ENCODE peak calls at places on chromosomes 3 and 15, in nine cellular contexts. T, I, E, K, A, R, W, N and Z are unnamed samples.
A peak's percentile ranks its signal among the peaks of the same experiment; 100 is the strongest.

GRCh38 chr3:46716461-46717441 is 918 bp downstream of the PRSS50 start:
- DNase-seq in E (no peak), R (no peak), I (peak; percentile 45), W (no peak), N (no peak), A (peak; percentile 21), T (no peak), K (no peak), Z (no peak)

GRCh38 chr15:52733696-52734255 is 54.6 kb upstream of the ATOSA start:
- DNase-seq in W (no peak), T (no peak), R (no peak), A (no peak), I (peak; percentile 49), E (no peak), K (no peak), N (no peak), Z (no peak)

GRCh38 chr3:4633078-4634004 is 140.2 kb downstream of the ITPR1 start:
- DNase-seq in N (peak; percentile 79), W (no peak), E (peak; percentile 72), A (no peak), K (peak; percentile 73), I (no peak), R (no peak), T (no peak), Z (peak; percentile 57)

GRCh38 chr3:36786921-36787890 is 22.9 kb upstream of the DCLK3 start:
- DNase-seq in N (no peak), E (no peak), R (no peak), A (no peak), K (no peak), T (no peak), W (peak; percentile 21), I (no peak), Z (no peak)

GRCh38 chr15:59279023-59279422 is 72.4 kb downstream of the LDHAL6B start:
- DNase-seq in T (no peak), W (no peak), R (no peak), A (no peak), K (no peak), I (no peak), E (no peak), N (no peak), Z (no peak)

GRCh38 chr3:45987368-45988099 is 8.1 kb downstream of the FYCO1 start:
- DNase-seq in A (peak; percentile 48), K (no peak), E (peak; percentile 82), N (no peak), T (peak; percentile 64), W (no peak), R (no peak), I (no peak), Z (no peak)

GRCh38 chr15:57732526-57733331 is 26.2 kb downstream of the POLR2M start:
- DNase-seq in W (peak; percentile 28), N (peak; percentile 89), A (peak; percentile 64), T (no peak), E (peak; percentile 50), K (peak; percentile 69), R (no peak), I (peak; percentile 87), Z (peak; percentile 52)

GRCh38 chr3:15359677-15360397 is 27.5 kb upstream of the SH3BP5 start:
- DNase-seq in E (no peak), T (no peak), I (no peak), N (no peak), K (no peak), A (no peak), W (no peak), R (no peak), Z (no peak)

GRCh38 chr3:86958534-86958933 is 32.4 kb downstream of the VGLL3 start:
- DNase-seq in W (no peak), T (no peak), R (no peak), K (no peak), E (peak; percentile 89), I (no peak), A (no peak), N (peak; percentile 26), Z (no peak)

GRCh38 chr15:38559908-38560307 is 4.7 kb downstream of the RASGRP1 start:
- DNase-seq in I (no peak), E (no peak), R (no peak), N (no peak), K (no peak), T (no peak), A (no peak), W (no peak), Z (no peak)

GRCh38 chr15:51234181-51234927 is 104.0 kb downstream of the CYP19A1 start:
- DNase-seq in I (no peak), R (no peak), W (no peak), K (no peak), E (no peak), T (no peak), N (peak; percentile 21), A (no peak), Z (no peak)
- H3K27ac ChIP-seq in I (no peak overlapping the region), R (no peak overlapping the region), W (no peak overlapping the region), K (no peak overlapping the region), E (no peak overlapping the region), T (no peak overlapping the region), N (no peak overlapping the region), A (no peak overlapping the region), Z (no peak overlapping the region)

GRCh38 chr15:35320158-35320780 is 225.7 kb downstream of the DPH6 start:
- DNase-seq in I (no peak), N (no peak), K (no peak), A (no peak), E (no peak), R (no peak), W (no peak), T (no peak), Z (no peak)
- H3K27ac ChIP-seq in I (no peak overlapping the region), N (no peak overlapping the region), K (no peak overlapping the region), A (no peak overlapping the region), E (no peak overlapping the region), R (no peak overlapping the region), W (no peak overlapping the region), T (no peak overlapping the region), Z (no peak overlapping the region)

DNA sequence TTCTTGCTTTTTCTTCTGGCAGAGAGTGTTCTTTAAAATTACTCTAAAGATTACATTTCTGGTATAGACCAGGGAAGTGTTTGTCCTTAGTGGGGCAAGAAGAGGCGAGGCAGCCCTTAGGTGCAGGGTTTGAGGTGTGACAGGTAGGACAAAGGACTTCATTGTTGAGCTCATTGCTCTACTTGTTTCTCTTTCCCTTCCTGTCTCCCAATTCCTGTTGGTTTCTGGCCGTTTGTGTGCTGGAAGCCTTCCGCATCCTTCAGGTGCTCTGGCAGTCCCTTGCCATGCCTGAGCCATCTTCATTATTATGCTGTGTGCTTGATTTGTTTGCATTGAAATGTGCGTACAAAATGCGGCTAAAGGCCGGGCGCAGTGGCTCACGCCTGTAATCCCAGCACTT is 85.1 kb downstream of the CCK start:
- DNase-seq in N (no peak), I (no peak), T (no peak), W (no peak), A (no peak), K (no peak), E (no peak), R (no peak), Z (no peak)
- H3K27ac ChIP-seq in N (peak overlapping the region; percentile 48), I (no peak overlapping the region), T (no peak overlapping the region), W (peak overlapping the region; percentile 18), A (no peak overlapping the region), K (peak overlapping the region; percentile 91), E (no peak overlapping the region), R (no peak overlapping the region), Z (no peak overlapping the region)

DNA sequence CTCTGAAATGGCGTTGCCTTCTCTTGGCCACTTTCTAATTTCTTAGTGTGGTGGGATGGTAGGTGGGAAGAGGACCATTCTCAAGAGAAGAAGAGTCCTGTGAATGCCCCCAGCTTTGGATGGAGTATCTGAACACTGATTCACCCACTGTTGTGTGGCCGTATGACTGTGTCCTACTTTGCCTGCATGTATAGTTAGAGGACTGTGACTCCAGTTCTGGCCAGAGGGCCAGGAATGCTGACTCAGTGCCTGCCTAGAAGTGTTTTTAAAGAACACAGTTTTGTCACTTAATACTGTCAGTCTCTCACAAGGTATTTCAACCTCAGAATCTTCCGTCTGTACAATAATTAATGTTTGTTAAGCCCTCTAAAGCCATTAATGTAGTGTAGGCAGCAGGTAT is 2.1 kb downstream of the SEC61A1 start:
- DNase-seq in T (no peak), W (no peak), K (peak; percentile 51), I (no peak), N (no peak), R (no peak), A (no peak), E (peak; percentile 72), Z (no peak)
- H3K27ac ChIP-seq in T (no peak overlapping the region), W (peak overlapping the region; percentile 96), K (peak overlapping the region; percentile 8), I (no peak overlapping the region), N (no peak overlapping the region), R (peak overlapping the region; percentile 18), A (no peak overlapping the region), E (peak overlapping the region; percentile 48), Z (no peak overlapping the region)

GRCh38 chr3:10635446-10636076 is 130.2 kb upstream of the ATP2B2 start:
- DNase-seq in E (no peak), N (no peak), R (peak; percentile 22), W (no peak), K (no peak), A (no peak), T (no peak), I (no peak), Z (no peak)
- H3K27ac ChIP-seq in E (no peak overlapping the region), N (no peak overlapping the region), R (no peak overlapping the region), W (no peak overlapping the region), K (no peak overlapping the region), A (peak overlapping the region; percentile 21), T (no peak overlapping the region), I (no peak overlapping the region), Z (no peak overlapping the region)

GRCh38 chr15:68829068-68829467 is 8.4 kb upstream of the ANP32A start:
- DNase-seq in R (no peak), I (no peak), T (no peak), E (no peak), N (peak; percentile 58), W (no peak), K (no peak), A (no peak), Z (peak; percentile 79)
- H3K27ac ChIP-seq in R (no peak overlapping the region), I (no peak overlapping the region), T (no peak overlapping the region), E (no peak overlapping the region), N (no peak overlapping the region), W (no peak overlapping the region), K (no peak overlapping the region), A (peak overlapping the region; percentile 7), Z (peak overlapping the region; percentile 19)